ENCODE peak calls at places on chromosome 17, in four cellular contexts. One of them, this sample, is unnamed.
A peak's percentile ranks its signal among the peaks of the same experiment; 100 is the strongest.

GRCh38 chr17:72143245-72143644 is 22.4 kb downstream of the SOX9 start:
- DNase-seq in endothelial cell: no peak
- DNase-seq in A549: no peak
- DNase-seq in H9: no peak
- DNase-seq in this sample: no peak

GRCh38 chr17:33267279-33267790 is 25.8 kb downstream of the ASIC2 start:
- DNase-seq in endothelial cell: no peak
- DNase-seq in A549: peak; percentile 71
- DNase-seq in H9: no peak
- DNase-seq in this sample: no peak

GRCh38 chr17:9291912-9292562 is 270.7 kb downstream of the NTN1 start:
- DNase-seq in endothelial cell: peak; percentile 45
- DNase-seq in A549: peak; percentile 28
- DNase-seq in H9: peak; percentile 54
- DNase-seq in this sample: peak; percentile 33

GRCh38 chr17:35161281-35161761 is 13.7 kb downstream of the UNC45B start:
- DNase-seq in endothelial cell: no peak
- DNase-seq in A549: no peak
- DNase-seq in H9: no peak
- DNase-seq in this sample: no peak

GRCh38 chr17:9648521-9649110 is 3.3 kb downstream of the USP43 start:
- DNase-seq in endothelial cell: no peak
- DNase-seq in A549: peak; percentile 40
- DNase-seq in H9: peak; percentile 53
- DNase-seq in this sample: no peak

GRCh38 chr17:66724581-66725341 is 110.2 kb upstream of the CACNG5 start:
- DNase-seq in endothelial cell: no peak
- DNase-seq in A549: peak; percentile 21
- DNase-seq in H9: peak; percentile 24
- DNase-seq in this sample: no peak

GRCh38 chr17:28549274-28550132 is 2.9 kb downstream of the UNC119 start:
- DNase-seq in endothelial cell: no peak
- DNase-seq in A549: no peak
- DNase-seq in H9: no peak
- DNase-seq in this sample: no peak

GRCh38 chr17:48231995-48232729 is 124.6 kb downstream of the SNX11 start:
- DNase-seq in endothelial cell: no peak
- DNase-seq in A549: no peak
- DNase-seq in H9: no peak
- DNase-seq in this sample: no peak

GRCh38 chr17:80009391-80010282 is 26.0 kb downstream of the TBC1D16 start:
- DNase-seq in endothelial cell: no peak
- DNase-seq in A549: no peak
- DNase-seq in H9: no peak
- DNase-seq in this sample: no peak

GRCh38 chr17:81086789-81087551 is 52.0 kb downstream of the BAIAP2 start:
- DNase-seq in endothelial cell: no peak
- DNase-seq in A549: no peak
- DNase-seq in H9: no peak
- DNase-seq in this sample: no peak

GRCh38 chr17:79892457-79893236 is 53.4 kb upstream of the CBX4 start:
- DNase-seq in endothelial cell: no peak
- DNase-seq in A549: no peak
- DNase-seq in H9: no peak
- DNase-seq in this sample: no peak

GRCh38 chr17:42039794-42040763 is 10.3 kb downstream of the C17orf113 start:
- DNase-seq in endothelial cell: no peak
- DNase-seq in A549: no peak
- DNase-seq in H9: peak; percentile 29
- DNase-seq in this sample: no peak

GRCh38 chr17:83100853-83101391 is 21.5 kb downstream of the METRNL start:
- DNase-seq in endothelial cell: no peak
- DNase-seq in A549: no peak
- DNase-seq in H9: no peak
- DNase-seq in this sample: no peak

GRCh38 chr17:42109086-42109485 is 3.4 kb downstream of the DHX58 start:
- DNase-seq in endothelial cell: no peak
- DNase-seq in A549: no peak
- DNase-seq in H9: no peak
- DNase-seq in this sample: no peak

GRCh38 chr17:760371-760770 is 8.3 kb upstream of the GEMIN4 start:
- DNase-seq in endothelial cell: no peak
- DNase-seq in A549: no peak
- DNase-seq in H9: no peak
- DNase-seq in this sample: no peak

GRCh38 chr17:82400206-82400605 is 17.9 kb upstream of the HEXD start:
- DNase-seq in endothelial cell: no peak
- DNase-seq in A549: no peak
- DNase-seq in H9: no peak
- DNase-seq in this sample: no peak

GRCh38 chr17:69828087-69828486 is 246.9 kb upstream of the KCNJ16 start:
- DNase-seq in endothelial cell: no peak
- DNase-seq in A549: no peak
- DNase-seq in H9: no peak
- DNase-seq in this sample: no peak

GRCh38 chr17:41868568-41868967 is 3.3 kb upstream of the KLHL11 start:
- DNase-seq in endothelial cell: no peak
- DNase-seq in A549: no peak
- DNase-seq in H9: no peak
- DNase-seq in this sample: no peak

GRCh38 chr17:1813088-1813487 is 16.6 kb downstream of the SMYD4 start:
- DNase-seq in endothelial cell: no peak
- DNase-seq in A549: no peak
- DNase-seq in H9: no peak
- DNase-seq in this sample: no peak

GRCh38 chr17:35390663-35391062 is 17.2 kb upstream of the SLFN11 start:
- DNase-seq in endothelial cell: no peak
- DNase-seq in A549: no peak
- DNase-seq in H9: no peak
- DNase-seq in this sample: no peak

GRCh38 chr17:40451420-40451819 is 8.2 kb downstream of the IGFBP4 start:
- DNase-seq in endothelial cell: no peak
- DNase-seq in A549: no peak
- DNase-seq in H9: no peak
- DNase-seq in this sample: no peak

GRCh38 chr17:82794781-82795505 is 43.1 kb downstream of the TBCD start:
- DNase-seq in endothelial cell: no peak
- DNase-seq in A549: no peak
- DNase-seq in H9: no peak
- DNase-seq in this sample: no peak

GRCh38 chr17:57485566-57485865 is 229.2 kb downstream of the MSI2 start:
- DNase-seq in endothelial cell: no peak
- DNase-seq in A549: no peak
- DNase-seq in H9: no peak
- DNase-seq in this sample: no peak

GRCh38 chr17:39235555-39236221 is 9.9 kb upstream of the STAC2 start:
- DNase-seq in endothelial cell: peak; percentile 65
- DNase-seq in A549: peak; percentile 89
- DNase-seq in H9: peak; percentile 94
- DNase-seq in this sample: no peak

GRCh38 chr17:73231363-73231762 is 30.3 kb downstream of the CPSF4L start:
- DNase-seq in endothelial cell: peak; percentile 14
- DNase-seq in A549: peak; percentile 23
- DNase-seq in H9: no peak
- DNase-seq in this sample: no peak

GRCh38 chr17:39754161-39754957 is 16.6 kb downstream of the GRB7 start:
- DNase-seq in endothelial cell: peak; percentile 87
- DNase-seq in A549: peak; percentile 85
- DNase-seq in H9: peak; percentile 87
- DNase-seq in this sample: peak; percentile 85

GRCh38 chr17:45857977-45858708 is 13.5 kb downstream of the SPPL2C start:
- DNase-seq in endothelial cell: peak; percentile 66
- DNase-seq in A549: no peak
- DNase-seq in H9: peak; percentile 79
- DNase-seq in this sample: peak; percentile 45

GRCh38 chr17:4605826-4606225 is 21.5 kb downstream of the SMTNL2 start:
- DNase-seq in endothelial cell: peak; percentile 2
- DNase-seq in A549: no peak
- DNase-seq in H9: no peak
- DNase-seq in this sample: no peak

GRCh38 chr17:57645950-57646686 is 99.0 kb downstream of the CCDC182 start:
- DNase-seq in endothelial cell: no peak
- DNase-seq in A549: no peak
- DNase-seq in H9: no peak
- DNase-seq in this sample: no peak

DNA sequence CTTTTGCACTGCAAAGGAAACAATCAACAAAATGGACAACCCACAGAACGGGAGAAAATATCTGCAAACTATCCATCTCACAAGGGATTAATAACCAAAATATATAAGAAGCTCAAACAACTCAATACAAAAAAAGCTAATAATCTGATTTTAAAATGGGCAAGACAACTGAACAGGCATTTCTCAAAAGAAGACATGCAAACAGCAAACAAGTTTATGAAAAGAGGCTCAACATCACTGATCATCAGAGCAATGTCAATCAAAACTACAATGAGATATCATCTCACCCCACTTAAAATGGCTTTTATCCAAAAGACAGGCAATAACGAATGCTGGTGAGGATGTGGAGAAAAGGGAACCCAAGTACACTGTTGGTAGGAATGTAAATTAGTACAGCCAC is 34.8 kb downstream of the SYNRG start:
- DNase-seq in endothelial cell: no peak
- DNase-seq in A549: no peak
- DNase-seq in H9: no peak
- DNase-seq in this sample: no peak
- TF ChIP-seq CTCF in endothelial cell: no peak
- TF ChIP-seq CTCF in A549: no peak
- TF ChIP-seq CTCF in H9: no peak
- TF ChIP-seq CTCF in this sample: no peak

GRCh38 chr17:75639771-75640555 is 6.7 kb downstream of the SMIM5 start:
- DNase-seq in endothelial cell: no peak
- DNase-seq in A549: no peak
- DNase-seq in H9: no peak
- DNase-seq in this sample: no peak
- TF ChIP-seq CTCF in endothelial cell: no peak
- TF ChIP-seq CTCF in A549: no peak
- TF ChIP-seq CTCF in H9: peak; percentile 12
- TF ChIP-seq CTCF in this sample: no peak

GRCh38 chr17:60579090-60579489 is 20.9 kb upstream of the PPM1D start:
- DNase-seq in endothelial cell: no peak
- DNase-seq in A549: no peak
- DNase-seq in H9: no peak
- DNase-seq in this sample: no peak

GRCh38 chr17:60573139-60573975 is 26.6 kb upstream of the PPM1D start:
- DNase-seq in endothelial cell: no peak
- DNase-seq in A549: no peak
- DNase-seq in H9: no peak
- DNase-seq in this sample: no peak

GRCh38 chr17:60579551-60579950 is 20.4 kb upstream of the PPM1D start:
- DNase-seq in endothelial cell: no peak
- DNase-seq in A549: no peak
- DNase-seq in H9: no peak
- DNase-seq in this sample: no peak

GRCh38 chr17:60583008-60583407 is 17.0 kb upstream of the PPM1D start:
- DNase-seq in endothelial cell: no peak
- DNase-seq in A549: no peak
- DNase-seq in H9: no peak
- DNase-seq in this sample: no peak

GRCh38 chr17:60577147-60577925 is 22.7 kb upstream of the PPM1D start:
- DNase-seq in endothelial cell: no peak
- DNase-seq in A549: no peak
- DNase-seq in H9: peak; percentile 45
- DNase-seq in this sample: no peak
- TF ChIP-seq CTCF in endothelial cell: no peak
- TF ChIP-seq CTCF in A549: peak; percentile 40
- TF ChIP-seq CTCF in H9: no peak
- TF ChIP-seq CTCF in this sample: no peak

DNA sequence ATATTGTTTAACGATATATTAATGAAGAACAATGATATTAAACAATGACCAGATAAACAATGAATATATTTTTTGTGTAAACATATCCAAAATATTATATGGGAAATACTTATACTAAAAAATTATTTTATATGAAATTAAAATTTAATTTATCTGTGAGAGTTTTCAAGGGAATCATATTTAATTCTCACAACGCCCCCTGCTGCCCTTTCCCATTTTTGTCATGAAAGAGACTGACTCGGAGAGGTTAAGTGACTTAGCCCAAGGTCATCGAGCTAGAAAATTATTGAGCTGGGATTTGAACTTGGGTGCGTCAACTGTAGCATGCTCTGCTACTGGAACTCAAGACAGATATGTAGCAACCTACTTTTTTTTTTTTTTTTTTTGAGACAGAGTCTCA is 7.2 kb upstream of the MYCBPAP start:
- DNase-seq in endothelial cell: no peak
- DNase-seq in A549: peak; percentile 54
- DNase-seq in H9: no peak
- DNase-seq in this sample: peak; percentile 50
- TF ChIP-seq CTCF in endothelial cell: peak; percentile 63
- TF ChIP-seq CTCF in A549: peak; percentile 64
- TF ChIP-seq CTCF in H9: peak; percentile 69
- TF ChIP-seq CTCF in this sample: peak; percentile 62

DNA sequence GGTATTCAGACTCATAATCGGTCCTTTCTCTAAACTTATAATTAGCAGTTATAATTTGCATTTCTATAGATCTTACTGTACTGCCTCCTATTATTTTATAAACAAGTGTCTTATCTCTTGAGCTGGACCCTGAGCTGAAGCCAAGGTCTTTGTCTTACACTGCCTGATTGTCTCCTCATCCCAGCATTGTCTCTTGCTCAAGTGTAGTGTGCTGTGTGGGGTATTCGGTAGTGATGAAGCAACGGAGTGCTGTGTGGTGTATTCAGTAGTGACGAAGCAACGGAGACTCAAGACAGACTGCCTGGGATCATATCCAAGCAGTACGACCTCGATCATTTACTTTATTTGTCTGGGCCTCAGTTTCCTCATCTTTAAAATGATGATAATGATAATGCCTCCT is 69.3 kb downstream of the COX10 start:
- DNase-seq in endothelial cell: no peak
- DNase-seq in A549: no peak
- DNase-seq in H9: no peak
- DNase-seq in this sample: no peak
- TF ChIP-seq CTCF in endothelial cell: no peak
- TF ChIP-seq CTCF in A549: no peak
- TF ChIP-seq CTCF in H9: no peak
- TF ChIP-seq CTCF in this sample: no peak